ENCODE peak calls at places on chromosomes 3 and 15, in five cellular contexts. M is H1, X is breast epithelium, Z is transverse colon, N is stomach. O is an unnamed sample.

GRCh38 chr3:171157286-171157685 is 130.8 kb upstream of the SLC2A2 start:
- DNase-seq in M (no peak), X (no peak), Z (no peak), N (no peak), O (no peak)

GRCh38 chr3:103082501-103082900 is 647.7 kb downstream of the ZPLD1 start:
- DNase-seq in M (no peak), X (no peak), Z (no peak), N (no peak), O (no peak)

GRCh38 chr15:88284441-88285106 is 28.0 kb upstream of the NTRK3 start:
- DNase-seq in M (no peak), X (no peak), Z (no peak), N (no peak), O (no peak)

GRCh38 chr15:56058986-56059385 is 65.6 kb upstream of the NEDD4 start:
- DNase-seq in M (no peak), X (no peak), Z (no peak), N (no peak), O (no peak)

GRCh38 chr3:179015551-179016020 is 56.0 kb downstream of the ZMAT3 start:
- DNase-seq in M (peak), X (no peak), Z (peak), N (peak), O (no peak)

GRCh38 chr3:58058654-58059263 is 50.5 kb downstream of the FLNB start:
- DNase-seq in M (no peak), X (no peak), Z (no peak), N (no peak), O (no peak)

GRCh38 chr3:193552911-193553310 is 1.8 kb downstream of the ATP13A4 start:
- DNase-seq in M (no peak), X (no peak), Z (no peak), N (peak), O (no peak)

GRCh38 chr15:66131200-66131599 is 122.3 kb downstream of the MEGF11 start:
- DNase-seq in M (no peak), X (no peak), Z (no peak), N (peak), O (no peak)

GRCh38 chr3:61772439-61772838 is 211.1 kb downstream of the PTPRG start:
- DNase-seq in M (no peak), X (no peak), Z (no peak), N (no peak), O (no peak)

GRCh38 chr3:127325630-127325961 is 37.8 kb upstream of the PRR20G start:
- DNase-seq in M (no peak), X (peak), Z (no peak), N (no peak), O (no peak)

GRCh38 chr3:39907981-39908380 is 98.6 kb downstream of the MYRIP start:
- DNase-seq in M (no peak), X (no peak), Z (peak), N (no peak), O (no peak)

GRCh38 chr15:93485438-93485837 is 396.4 kb upstream of the RGMA start:
- DNase-seq in M (no peak), X (no peak), Z (no peak), N (no peak), O (no peak)

GRCh38 chr15:93479679-93480078 is 390.7 kb upstream of the RGMA start:
- DNase-seq in M (no peak), X (peak), Z (peak), N (no peak), O (no peak)

GRCh38 chr15:93485922-93486327 is 396.9 kb upstream of the RGMA start:
- DNase-seq in M (no peak), X (peak), Z (no peak), N (peak), O (no peak)

GRCh38 chr15:93486407-93487117 is 397.6 kb upstream of the RGMA start:
- DNase-seq in M (no peak), X (no peak), Z (peak), N (peak), O (no peak)

DNA sequence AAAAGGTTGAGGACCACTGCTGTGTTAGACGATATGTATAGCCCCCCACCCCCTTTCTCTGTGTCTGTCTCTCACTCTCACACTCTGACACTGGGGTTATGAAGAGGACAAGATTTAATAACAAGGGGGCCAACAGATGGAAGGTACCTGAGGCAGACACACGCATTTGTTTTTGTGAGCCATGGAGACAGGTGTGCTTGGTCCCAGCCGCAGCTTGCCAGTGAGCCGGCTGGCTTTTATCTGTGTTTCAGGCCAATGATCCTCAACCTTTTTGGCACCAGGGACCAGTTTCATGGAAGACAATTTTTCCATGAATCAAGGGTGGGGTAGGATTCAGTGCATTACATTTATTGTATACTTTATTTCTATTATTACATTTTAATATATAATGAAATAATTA is 394.9 kb upstream of the RGMA start:
- DNase-seq in M (no peak), X (no peak), Z (no peak), N (no peak), O (no peak)
- TF ChIP-seq POLR2A in M (no peak), X (no peak), Z (no peak), N (no peak), O (no peak)

DNA sequence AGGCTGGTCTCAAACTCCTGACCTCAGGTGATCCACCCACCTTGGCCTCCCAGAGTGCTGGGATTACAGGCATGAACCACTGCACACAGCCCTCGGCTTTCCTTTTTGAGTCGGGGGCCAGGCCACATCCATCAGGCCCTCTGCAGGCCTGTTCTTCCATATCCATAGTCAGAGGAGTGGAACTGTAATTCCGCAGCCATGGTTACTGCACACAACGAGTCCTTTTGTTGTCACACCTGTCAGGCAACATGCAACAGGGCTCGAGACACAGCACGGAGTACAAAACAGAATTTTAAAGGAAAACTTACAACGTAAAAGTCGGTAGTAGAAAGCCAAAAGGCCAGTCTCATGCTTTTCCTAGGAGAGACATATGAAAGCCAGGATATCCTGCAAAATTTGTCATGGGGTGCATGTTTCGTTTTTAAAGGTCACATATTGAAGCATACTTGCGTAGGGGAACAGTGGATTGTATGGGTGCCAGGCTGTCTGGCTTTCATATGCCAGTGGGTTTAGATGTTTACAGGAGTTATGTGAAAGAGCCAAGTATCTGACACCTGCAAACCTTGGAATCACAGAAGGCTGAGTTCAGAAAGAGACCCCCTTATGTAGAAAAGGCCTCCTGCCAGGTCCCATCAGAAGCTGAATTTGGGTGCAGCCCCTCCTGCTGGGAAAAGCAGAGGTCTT is 63.2 kb upstream of the LPP start:
- DNase-seq in M (no peak), X (no peak), Z (no peak), N (no peak), O (no peak)
- TF ChIP-seq POLR2AphosphoS5 in M (no peak), X (no peak), Z (no peak), N (no peak), O (no peak)

GRCh38 chr15:52568569-52569243 is at the start of gene ARPP19:
- DNase-seq in M (peak), X (peak), Z (peak), N (peak), O (peak)
- TF ChIP-seq POLR2A in M (peak), X (peak), Z (peak), N (no peak), O (no peak)

DNA sequence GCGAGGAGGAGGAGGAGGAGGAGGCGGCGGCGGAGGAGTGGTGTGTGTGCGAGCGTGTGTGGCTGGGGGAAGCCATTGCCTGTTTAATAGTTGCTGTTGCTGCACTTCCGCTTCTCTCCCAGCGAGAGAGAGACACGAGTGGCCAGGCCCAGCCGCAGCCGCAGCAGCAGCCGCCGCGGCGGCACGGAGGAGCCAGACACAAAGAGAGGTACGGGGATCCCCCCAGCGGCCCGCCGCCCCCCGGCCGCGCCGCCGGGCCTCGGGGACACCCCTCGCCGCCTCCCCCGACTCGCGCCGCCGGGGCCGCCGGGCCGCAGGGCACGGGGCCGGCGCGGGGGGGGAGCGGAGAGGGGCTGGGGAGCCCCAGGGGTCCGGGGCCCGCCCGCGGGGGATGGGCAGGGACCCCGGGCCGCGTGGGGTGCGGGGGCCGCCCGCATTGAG is at the start of gene UBE2E1:
- DNase-seq in M (no peak), X (peak), Z (peak), N (peak), O (peak)
- TF ChIP-seq POLR2AphosphoS5 in M (peak), X (no peak), Z (peak), N (peak), O (peak)

DNA sequence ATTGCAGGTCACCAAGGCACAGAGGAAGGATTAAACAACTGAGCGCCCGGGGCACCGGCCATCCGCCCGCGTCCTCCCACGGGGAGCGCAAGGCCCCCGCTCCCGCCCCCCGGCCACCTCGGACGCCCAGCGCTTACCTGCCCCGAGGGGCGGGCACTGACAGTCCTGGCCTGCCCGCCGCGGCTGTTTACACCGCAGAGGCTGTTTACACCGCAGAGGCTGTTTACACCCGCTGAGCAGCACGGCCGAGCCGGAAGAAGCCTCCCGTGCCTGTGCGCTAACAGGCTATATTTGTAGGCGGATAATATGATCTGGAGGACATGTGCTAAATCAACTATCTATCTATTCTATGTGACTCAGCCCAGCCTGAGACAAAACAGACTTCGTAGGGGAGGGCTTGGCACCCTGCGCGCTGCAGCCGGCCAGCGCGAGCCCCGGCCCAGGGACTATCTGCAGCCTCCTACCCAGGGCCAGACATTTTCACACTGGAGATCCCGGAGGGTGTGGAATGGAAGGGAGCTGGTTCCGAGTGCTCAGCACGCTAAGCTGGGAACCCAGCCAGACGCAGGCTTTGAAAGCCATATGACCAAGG is at the start of gene LRRC2:
- DNase-seq in M (no peak), X (no peak), Z (peak), N (peak), O (peak)
- TF ChIP-seq POLR2A in M (no peak), X (no peak), Z (no peak), N (no peak), O (no peak)

DNA sequence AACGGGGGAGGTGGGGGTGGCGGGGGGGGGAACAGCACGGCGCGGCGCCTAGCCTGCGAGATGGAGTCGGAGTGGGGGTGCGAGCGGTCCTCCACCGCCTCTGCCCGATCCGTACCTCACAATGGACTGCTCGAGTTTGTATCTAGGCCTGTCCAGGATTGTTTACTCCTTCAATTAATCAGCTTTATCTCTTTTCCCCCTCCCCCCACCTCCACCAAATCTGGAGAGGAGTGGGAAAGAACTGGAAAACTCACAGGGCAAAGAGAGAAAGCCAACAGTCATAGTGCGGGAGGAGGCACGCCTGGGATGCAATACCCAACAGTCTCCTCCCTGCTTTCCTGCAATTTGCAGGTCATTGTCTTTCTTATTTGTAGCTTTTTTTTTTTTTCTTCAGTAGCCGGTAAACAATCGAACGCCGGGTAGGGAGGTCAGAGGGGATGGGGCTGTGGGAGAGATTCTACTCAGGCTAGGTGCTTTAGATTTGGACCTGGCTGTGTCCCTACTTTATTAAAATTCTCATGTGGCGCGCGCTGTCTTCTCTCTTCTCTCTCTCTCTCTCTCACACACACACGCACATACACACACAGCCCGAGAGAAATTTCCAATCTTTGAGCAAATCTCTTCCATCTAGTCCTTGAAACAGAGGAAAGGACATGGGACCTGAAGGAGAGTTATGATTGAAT is 6.9 kb upstream of the MEIS2 start:
- DNase-seq in M (no peak), X (no peak), Z (no peak), N (no peak), O (no peak)
- TF ChIP-seq POLR2AphosphoS5 in M (no peak), X (no peak), Z (no peak), N (no peak), O (no peak)

GRCh38 chr15:58929891-58930416 is 3.5 kb downstream of the SLTM start:
- DNase-seq in M (no peak), X (no peak), Z (no peak), N (no peak), O (no peak)

GRCh38 chr15:58934114-58934447 is 602 bp upstream of the SLTM start:
- DNase-seq in M (no peak), X (no peak), Z (no peak), N (no peak), O (no peak)

GRCh38 chr15:58933311-58934113 is at the start of gene SLTM:
- DNase-seq in M (peak), X (peak), Z (peak), N (peak), O (peak)

GRCh38 chr15:58932791-58933310 is 628 bp downstream of the SLTM start:
- DNase-seq in M (no peak), X (no peak), Z (no peak), N (peak), O (no peak)

GRCh38 chr15:58931985-58932384 is 1.5 kb downstream of the SLTM start:
- DNase-seq in M (no peak), X (no peak), Z (peak), N (peak), O (peak)
- TF ChIP-seq POLR2A in M (no peak), X (no peak), Z (peak), N (no peak), O (no peak)